ENCODE peak calls at places on chromosomes 16 and 17, in four cellular contexts. A, N, S and U are unnamed samples.

GRCh38 chr16:27215660-27216059 is 12.3 kb downstream of the KDM8 start:
- DNase-seq in A (no peak), N (no peak), S (no peak), U (no peak)

GRCh38 chr17:78123258-78123929 is 5.2 kb downstream of the TMC6 start:
- DNase-seq in A (no peak), N (no peak), S (no peak), U (no peak)

GRCh38 chr17:32894245-32894644 is 17.3 kb upstream of the MYO1D start:
- DNase-seq in A (peak), N (no peak), S (no peak), U (no peak)

GRCh38 chr17:29090746-29091395 is 47.9 kb downstream of the PIPOX start:
- DNase-seq in A (no peak), N (no peak), S (no peak), U (no peak)

GRCh38 chr16:57622361-57623250 is 5.8 kb upstream of the ADGRG1 start:
- DNase-seq in A (no peak), N (no peak), S (no peak), U (no peak)

GRCh38 chr17:65072577-65073178 is 16.1 kb upstream of the GNA13 start:
- DNase-seq in A (no peak), N (no peak), S (no peak), U (no peak)

GRCh38 chr17:8125196-8125946 is 1.5 kb upstream of the HES7 start:
- DNase-seq in A (peak), N (peak), S (peak), U (peak)

GRCh38 chr16:14013571-14014283 is 57.4 kb upstream of the MRTFB start:
- DNase-seq in A (peak), N (no peak), S (peak), U (no peak)

GRCh38 chr16:11328172-11329079 is 16.8 kb upstream of the RMI2 start:
- DNase-seq in A (peak), N (no peak), S (no peak), U (peak)

GRCh38 chr17:36142230-36142629 is 34.2 kb downstream of the TBC1D3B start:
- DNase-seq in A (no peak), N (no peak), S (no peak), U (no peak)

GRCh38 chr16:2835638-2836493 is 5.8 kb downstream of the ZG16B start:
- DNase-seq in A (peak), N (no peak), S (no peak), U (no peak)

GRCh38 chr16:63816304-63816703 is 1305.6 kb downstream of the CDH11 start:
- DNase-seq in A (no peak), N (no peak), S (no peak), U (no peak)

GRCh38 chr17:82126479-82127314 is 28.7 kb upstream of the FASN start:
- DNase-seq in A (no peak), N (no peak), S (no peak), U (no peak)

GRCh38 chr16:4489030-4489429 is 12.8 kb downstream of the HMOX2 start:
- DNase-seq in A (peak), N (no peak), S (no peak), U (no peak)

GRCh38 chr17:5580974-5581373 is 3.3 kb downstream of the NLRP1 start:
- DNase-seq in A (no peak), N (no peak), S (no peak), U (no peak)

GRCh38 chr16:67530013-67530939 is 1.6 kb downstream of the RIPOR1 start:
- DNase-seq in A (peak), N (no peak), S (no peak), U (peak)

GRCh38 chr17:76811028-76811427 is 57.2 kb upstream of the MGAT5B start:
- DNase-seq in A (no peak), N (no peak), S (peak), U (no peak)

GRCh38 chr17:74259667-74260524 is 14.1 kb upstream of the DNAI2 start:
- DNase-seq in A (no peak), N (no peak), S (peak), U (no peak)

GRCh38 chr17:27756467-27757371 is 43.6 kb downstream of the NOS2 start:
- DNase-seq in A (peak), N (peak), S (peak), U (no peak)

GRCh38 chr16:11687606-11688519 is 19.6 kb downstream of the SNN start:
- DNase-seq in A (no peak), N (no peak), S (no peak), U (no peak)

GRCh38 chr17:2406903-2407790 is 6.3 kb upstream of the MNT start:
- DNase-seq in A (peak), N (no peak), S (no peak), U (peak)

GRCh38 chr16:87178977-87179376 is 138.2 kb downstream of the C16orf95 start:
- DNase-seq in A (peak), N (no peak), S (no peak), U (peak)

GRCh38 chr17:34703533-34703932 is 124.2 kb downstream of the TMEM132E start:
- DNase-seq in A (peak), N (peak), S (no peak), U (peak)